ENCODE peak calls at places on chromosome 22, in seven cellular contexts. X is A673, C is HL-60, Y is NCI-H1930, Q is fibroblast of lung, L is mesenteric fat pad, V is retina. M is an unnamed sample.

GRCh38 chr22:30890689-30891442 is 77.7 kb downstream of the MORC2 start:
- DNase-seq in L (peak), Q (peak), V (peak), X (peak), Y (no peak), C (no peak), M (no peak)

GRCh38 chr22:38572065-38572464 is 2.1 kb upstream of the DMC1 start:
- DNase-seq in V (peak), L (no peak), Y (peak), C (no peak), Q (peak), X (peak), M (peak)

GRCh38 chr22:39959640-39960447 is at the start of gene TMA7B:
- DNase-seq in L (no peak), Y (no peak), C (peak), X (peak), Q (peak), V (peak), M (no peak)

GRCh38 chr22:29032584-29032983 is 29.0 kb downstream of the C22orf31 start:
- DNase-seq in V (no peak), X (no peak), Q (peak), C (no peak), L (no peak), Y (no peak), M (peak)

GRCh38 chr22:40434101-40434500 is 63.7 kb downstream of the SGSM3 start:
- DNase-seq in X (no peak), C (no peak), Y (no peak), L (no peak), Q (peak), V (no peak), M (no peak)

GRCh38 chr22:20423636-20424511 is 13.8 kb downstream of the SCARF2 start:
- DNase-seq in C (no peak), L (no peak), X (no peak), V (peak), Y (no peak), Q (no peak), M (no peak)

GRCh38 chr22:38172489-38173155 is 9.0 kb downstream of the PLA2G6 start:
- DNase-seq in Y (no peak), L (no peak), Q (peak), X (no peak), C (no peak), V (no peak), M (no peak)

GRCh38 chr22:32693102-32693501 is 108.4 kb upstream of the TIMP3 start:
- DNase-seq in Q (peak), V (no peak), C (no peak), Y (no peak), X (no peak), L (no peak), M (no peak)

GRCh38 chr22:37747090-37747714 is 50.4 kb downstream of the TRIOBP start:
- DNase-seq in L (no peak), Q (peak), C (no peak), Y (no peak), X (no peak), V (no peak), M (peak)

GRCh38 chr22:20472629-20473442 is 22.8 kb downstream of the KLHL22 start:
- DNase-seq in L (no peak), Q (no peak), C (no peak), Y (no peak), V (no peak), X (no peak), M (no peak)

GRCh38 chr22:48734961-48735360 is 1092.7 kb downstream of the BRD1 start:
- DNase-seq in Q (no peak), X (no peak), Y (no peak), V (no peak), L (no peak), C (no peak), M (no peak)

GRCh38 chr22:32700186-32700882 is 101.2 kb upstream of the TIMP3 start:
- DNase-seq in X (no peak), Y (no peak), L (no peak), V (no peak), Q (peak), C (no peak), M (peak)

GRCh38 chr22:32245042-32245441 is 10.1 kb downstream of the SLC5A4 start:
- DNase-seq in X (no peak), L (no peak), Q (no peak), V (no peak), Y (no peak), C (no peak), M (no peak)

GRCh38 chr22:29216873-29217666 is 11.4 kb downstream of the EMID1 start:
- DNase-seq in L (no peak), Y (no peak), V (no peak), X (no peak), C (peak), Q (peak), M (peak)

GRCh38 chr22:50340157-50340879 is 2.8 kb upstream of the PPP6R2 start:
- DNase-seq in Q (peak), V (peak), C (no peak), X (no peak), Y (peak), L (no peak), M (no peak)

GRCh38 chr22:29480512-29481264 is 670 bp downstream of the NEFH start:
- DNase-seq in L (no peak), X (peak), C (peak), Y (peak), V (peak), Q (peak), M (peak)

GRCh38 chr22:31084811-31085492 is 3.8 kb downstream of the SMTN start:
- DNase-seq in X (peak), L (peak), Y (no peak), V (peak), Q (peak), C (peak), M (peak)

GRCh38 chr22:26798433-26799065 is 141.2 kb downstream of the MIAT start:
- DNase-seq in V (no peak), L (no peak), X (no peak), Y (no peak), Q (no peak), C (no peak), M (no peak)

GRCh38 chr22:25420925-25421904 is 143.3 kb upstream of the GRK3 start:
- DNase-seq in X (no peak), L (peak), C (no peak), Q (no peak), V (peak), Y (no peak), M (no peak)

GRCh38 chr22:39234157-39234793 is 10.5 kb downstream of the PDGFB start:
- DNase-seq in L (no peak), Y (no peak), X (no peak), V (peak), C (no peak), Q (peak), M (no peak)

GRCh38 chr22:34688825-34689224 is 377.1 kb upstream of the ISX start:
- DNase-seq in X (no peak), V (no peak), L (no peak), C (no peak), Q (no peak), Y (no peak), M (no peak)

GRCh38 chr22:44537016-44537936 is 39.2 kb upstream of the RTL6 start:
- DNase-seq in V (no peak), C (no peak), L (peak), X (no peak), Q (no peak), Y (no peak), M (peak)

GRCh38 chr22:44154431-44154942 is 26.2 kb upstream of the PARVG start:
- DNase-seq in L (no peak), Y (no peak), Q (peak), C (no peak), X (no peak), V (no peak), M (no peak)

GRCh38 chr22:40237788-40238424 is 60.2 kb downstream of the TNRC6B start:
- DNase-seq in V (no peak), C (no peak), Q (no peak), X (no peak), L (no peak), Y (no peak), M (peak)

GRCh38 chr22:49740242-49740641 is 87.4 kb downstream of the BRD1 start:
- DNase-seq in L (peak), X (no peak), Q (no peak), C (no peak), V (no peak), Y (no peak), M (no peak)

GRCh38 chr22:25350551-25350971 is 131.1 kb downstream of the CRYBB2 start:
- DNase-seq in Q (no peak), C (no peak), X (no peak), L (peak), V (no peak), Y (no peak), M (no peak)

GRCh38 chr22:41417622-41418390 is 28.8 kb downstream of the TOB2 start:
- DNase-seq in C (no peak), Y (no peak), V (no peak), Q (peak), L (peak), X (no peak), M (peak)

GRCh38 chr22:37256075-37256726 is 12.1 kb upstream of the RAC2 start:
- DNase-seq in V (no peak), C (no peak), L (no peak), Q (no peak), Y (no peak), X (no peak), M (no peak)

GRCh38 chr22:48319321-48320047 is 1508.2 kb downstream of the BRD1 start:
- DNase-seq in X (no peak), L (peak), Y (no peak), Q (no peak), C (no peak), V (no peak), M (no peak)

GRCh38 chr22:42317691-42318547 is 47.5 kb upstream of the TCF20 start:
- DNase-seq in V (no peak), C (no peak), X (peak), L (no peak), Q (no peak), Y (no peak), M (no peak)

GRCh38 chr22:33000342-33001280 is 57.6 kb downstream of the SYN3 start:
- DNase-seq in Y (peak), X (peak), L (no peak), V (peak), Q (peak), C (no peak), M (peak)

GRCh38 chr22:31287818-31288495 is 4.3 kb downstream of the PIK3IP1 start:
- DNase-seq in V (no peak), Q (no peak), L (peak), C (no peak), Y (no peak), X (no peak), M (no peak)

GRCh38 chr22:36022162-36022561 is 6.5 kb downstream of the RBFOX2 start:
- DNase-seq in X (no peak), L (no peak), Y (no peak), V (no peak), Q (peak), C (no peak), M (peak)

GRCh38 chr22:41904450-41905410 is 10.1 kb downstream of the SHISA8 start:
- DNase-seq in Q (no peak), Y (no peak), C (no peak), V (no peak), X (no peak), L (no peak), M (no peak)

GRCh38 chr22:26593763-26594162 is 3.8 kb upstream of the TPST2 start:
- DNase-seq in Y (no peak), Q (no peak), C (no peak), V (no peak), L (no peak), X (no peak), M (no peak)

GRCh38 chr22:39013923-39014722 is at the start of gene APOBEC3C:
- DNase-seq in Y (no peak), V (peak), X (peak), Q (peak), L (peak), C (peak), M (peak)

GRCh38 chr22:26416670-26417270 is 12.3 kb upstream of the ASPHD2 start:
- DNase-seq in C (no peak), X (peak), V (no peak), L (no peak), Q (peak), Y (no peak), M (peak)

GRCh38 chr22:37566903-37567798 is 6.9 kb downstream of the CDC42EP1 start:
- DNase-seq in X (peak), C (peak), L (no peak), Y (peak), V (peak), Q (peak), M (peak)

M was measured in fibroblast of gingiva.